ENCODE peak calls at places on chromosomes 6 and 20, in seven cellular contexts. One of them, this sample, is unnamed.

GRCh38 chr6:41182069-41183034 is 18.6 kb downstream of the TREML2 start:
- DNase-seq in PC-9: peak; percentile 10
- DNase-seq in NCI-H748 treated with DMSO at 0.1 percent for 48 hours: peak; percentile 6
- DNase-seq in lower leg skin: no peak
- DNase-seq in cardiac muscle cell: peak; percentile 74
- DNase-seq in GM10248: peak; percentile 55
- DNase-seq in mesenchymal stem cell: peak; percentile 50
- DNase-seq in this sample: no peak

GRCh38 chr6:2970034-2970685 is 1.2 kb downstream of the SERPINB6 start:
- DNase-seq in PC-9: no peak
- DNase-seq in NCI-H748 treated with DMSO at 0.1 percent for 48 hours: no peak
- DNase-seq in lower leg skin: no peak
- DNase-seq in cardiac muscle cell: peak; percentile 19
- DNase-seq in GM10248: no peak
- DNase-seq in mesenchymal stem cell: peak; percentile 38
- DNase-seq in this sample: no peak

GRCh38 chr6:108838101-108838717 is 10.0 kb upstream of the ARMC2 start:
- DNase-seq in PC-9: no peak
- DNase-seq in NCI-H748 treated with DMSO at 0.1 percent for 48 hours: no peak
- DNase-seq in lower leg skin: no peak
- DNase-seq in cardiac muscle cell: peak; percentile 19
- DNase-seq in GM10248: no peak
- DNase-seq in mesenchymal stem cell: peak; percentile 24
- DNase-seq in this sample: no peak

GRCh38 chr6:148507774-148508173 is 165.1 kb downstream of the SASH1 start:
- DNase-seq in PC-9: no peak
- DNase-seq in NCI-H748 treated with DMSO at 0.1 percent for 48 hours: no peak
- DNase-seq in lower leg skin: no peak
- DNase-seq in cardiac muscle cell: peak; percentile 52
- DNase-seq in GM10248: no peak
- DNase-seq in mesenchymal stem cell: peak; percentile 96
- DNase-seq in this sample: no peak

GRCh38 chr6:49151461-49151860 is 311.6 kb downstream of the MMUT start:
- DNase-seq in PC-9: no peak
- DNase-seq in NCI-H748 treated with DMSO at 0.1 percent for 48 hours: no peak
- DNase-seq in lower leg skin: no peak
- DNase-seq in cardiac muscle cell: no peak
- DNase-seq in GM10248: no peak
- DNase-seq in mesenchymal stem cell: no peak
- DNase-seq in this sample: no peak

GRCh38 chr6:24856954-24857670 is 58.4 kb upstream of the ARMH2 start:
- DNase-seq in PC-9: no peak
- DNase-seq in NCI-H748 treated with DMSO at 0.1 percent for 48 hours: no peak
- DNase-seq in lower leg skin: no peak
- DNase-seq in cardiac muscle cell: no peak
- DNase-seq in GM10248: no peak
- DNase-seq in mesenchymal stem cell: no peak
- DNase-seq in this sample: no peak

GRCh38 chr6:44079672-44080071 is 47.6 kb downstream of the MRPL14 start:
- DNase-seq in PC-9: no peak
- DNase-seq in NCI-H748 treated with DMSO at 0.1 percent for 48 hours: no peak
- DNase-seq in lower leg skin: no peak
- DNase-seq in cardiac muscle cell: no peak
- DNase-seq in GM10248: no peak
- DNase-seq in mesenchymal stem cell: no peak
- DNase-seq in this sample: no peak

GRCh38 chr6:121691126-121691540 is 255.7 kb downstream of the GJA1 start:
- DNase-seq in PC-9: no peak
- DNase-seq in NCI-H748 treated with DMSO at 0.1 percent for 48 hours: no peak
- DNase-seq in lower leg skin: no peak
- DNase-seq in cardiac muscle cell: peak; percentile 41
- DNase-seq in GM10248: no peak
- DNase-seq in mesenchymal stem cell: no peak
- DNase-seq in this sample: no peak

GRCh38 chr6:1328129-1328528 is 16.2 kb downstream of the FOXQ1 start:
- DNase-seq in PC-9: no peak
- DNase-seq in NCI-H748 treated with DMSO at 0.1 percent for 48 hours: no peak
- DNase-seq in lower leg skin: no peak
- DNase-seq in cardiac muscle cell: no peak
- DNase-seq in GM10248: no peak
- DNase-seq in mesenchymal stem cell: no peak
- DNase-seq in this sample: no peak

GRCh38 chr6:118725944-118726343 is 74.6 kb upstream of the CEP85L start:
- DNase-seq in PC-9: no peak
- DNase-seq in NCI-H748 treated with DMSO at 0.1 percent for 48 hours: no peak
- DNase-seq in lower leg skin: no peak
- DNase-seq in cardiac muscle cell: no peak
- DNase-seq in GM10248: no peak
- DNase-seq in mesenchymal stem cell: no peak
- DNase-seq in this sample: no peak

GRCh38 chr20:24781061-24781980 is 167.7 kb upstream of the CST7 start:
- DNase-seq in PC-9: peak; percentile 32
- DNase-seq in NCI-H748 treated with DMSO at 0.1 percent for 48 hours: no peak
- DNase-seq in lower leg skin: peak; percentile 57
- DNase-seq in cardiac muscle cell: peak; percentile 43
- DNase-seq in GM10248: no peak
- DNase-seq in mesenchymal stem cell: peak; percentile 8
- DNase-seq in this sample: peak; percentile 64

GRCh38 chr6:160116411-160116810 is 5.2 kb upstream of the SLC22A1 start:
- DNase-seq in PC-9: no peak
- DNase-seq in NCI-H748 treated with DMSO at 0.1 percent for 48 hours: no peak
- DNase-seq in lower leg skin: no peak
- DNase-seq in cardiac muscle cell: no peak
- DNase-seq in GM10248: no peak
- DNase-seq in mesenchymal stem cell: no peak
- DNase-seq in this sample: no peak

GRCh38 chr20:21396045-21396893 is 1.1 kb downstream of the NKX2-4 start:
- DNase-seq in PC-9: no peak
- DNase-seq in NCI-H748 treated with DMSO at 0.1 percent for 48 hours: no peak
- DNase-seq in lower leg skin: no peak
- DNase-seq in cardiac muscle cell: no peak
- DNase-seq in GM10248: peak; percentile 20
- DNase-seq in mesenchymal stem cell: no peak
- DNase-seq in this sample: no peak

GRCh38 chr6:23584134-23584763 is 541.8 kb upstream of the NRSN1 start:
- DNase-seq in PC-9: no peak
- DNase-seq in NCI-H748 treated with DMSO at 0.1 percent for 48 hours: no peak
- DNase-seq in lower leg skin: no peak
- DNase-seq in cardiac muscle cell: peak; percentile 38
- DNase-seq in GM10248: no peak
- DNase-seq in mesenchymal stem cell: no peak
- DNase-seq in this sample: no peak

GRCh38 chr6:143034689-143035334 is 25.9 kb upstream of the AIG1 start:
- DNase-seq in PC-9: peak; percentile 21
- DNase-seq in NCI-H748 treated with DMSO at 0.1 percent for 48 hours: no peak
- DNase-seq in lower leg skin: no peak
- DNase-seq in cardiac muscle cell: no peak
- DNase-seq in GM10248: no peak
- DNase-seq in mesenchymal stem cell: no peak
- DNase-seq in this sample: no peak

GRCh38 chr6:4133941-4134838 is 1.2 kb downstream of the ECI2 start:
- DNase-seq in PC-9: peak; percentile 8
- DNase-seq in NCI-H748 treated with DMSO at 0.1 percent for 48 hours: peak; percentile 19
- DNase-seq in lower leg skin: no peak
- DNase-seq in cardiac muscle cell: peak; percentile 20
- DNase-seq in GM10248: peak; percentile 18
- DNase-seq in mesenchymal stem cell: peak; percentile 31
- DNase-seq in this sample: no peak

GRCh38 chr20:46350201-46350985 is 42.1 kb upstream of the CDH22 start:
- DNase-seq in PC-9: peak; percentile 57
- DNase-seq in NCI-H748 treated with DMSO at 0.1 percent for 48 hours: no peak
- DNase-seq in lower leg skin: no peak
- DNase-seq in cardiac muscle cell: peak; percentile 87
- DNase-seq in GM10248: peak; percentile 88
- DNase-seq in mesenchymal stem cell: peak; percentile 96
- DNase-seq in this sample: no peak

GRCh38 chr20:25508083-25508770 is 77.1 kb downstream of the NINL start:
- DNase-seq in PC-9: peak; percentile 73
- DNase-seq in NCI-H748 treated with DMSO at 0.1 percent for 48 hours: no peak
- DNase-seq in lower leg skin: no peak
- DNase-seq in cardiac muscle cell: peak; percentile 73
- DNase-seq in GM10248: no peak
- DNase-seq in mesenchymal stem cell: peak; percentile 63
- DNase-seq in this sample: peak; percentile 17

GRCh38 chr20:25859649-25860530 is 163.2 kb upstream of the ZNF337 start:
- DNase-seq in PC-9: peak; percentile 51
- DNase-seq in NCI-H748 treated with DMSO at 0.1 percent for 48 hours: peak; percentile 79
- DNase-seq in lower leg skin: peak; percentile 91
- DNase-seq in cardiac muscle cell: peak; percentile 68
- DNase-seq in GM10248: peak; percentile 42
- DNase-seq in mesenchymal stem cell: peak; percentile 69
- DNase-seq in this sample: peak; percentile 73

GRCh38 chr6:139364302-139364981 is 10.0 kb downstream of the CITED2 start:
- DNase-seq in PC-9: no peak
- DNase-seq in NCI-H748 treated with DMSO at 0.1 percent for 48 hours: peak; percentile 72
- DNase-seq in lower leg skin: no peak
- DNase-seq in cardiac muscle cell: peak; percentile 69
- DNase-seq in GM10248: peak; percentile 53
- DNase-seq in mesenchymal stem cell: peak; percentile 75
- DNase-seq in this sample: peak; percentile 58

GRCh38 chr20:41006936-41007871 is 21.4 kb upstream of the TOP1 start:
- DNase-seq in PC-9: no peak
- DNase-seq in NCI-H748 treated with DMSO at 0.1 percent for 48 hours: no peak
- DNase-seq in lower leg skin: peak; percentile 77
- DNase-seq in cardiac muscle cell: no peak
- DNase-seq in GM10248: no peak
- DNase-seq in mesenchymal stem cell: peak; percentile 59
- DNase-seq in this sample: no peak

GRCh38 chr6:132132911-132133639 is 181.9 kb upstream of the CCN2 start:
- DNase-seq in PC-9: no peak
- DNase-seq in NCI-H748 treated with DMSO at 0.1 percent for 48 hours: no peak
- DNase-seq in lower leg skin: no peak
- DNase-seq in cardiac muscle cell: peak; percentile 44
- DNase-seq in GM10248: no peak
- DNase-seq in mesenchymal stem cell: peak; percentile 69
- DNase-seq in this sample: no peak

GRCh38 chr20:19886666-19887288 is 128.7 kb downstream of the RIN2 start:
- DNase-seq in PC-9: no peak
- DNase-seq in NCI-H748 treated with DMSO at 0.1 percent for 48 hours: no peak
- DNase-seq in lower leg skin: no peak
- DNase-seq in cardiac muscle cell: no peak
- DNase-seq in GM10248: no peak
- DNase-seq in mesenchymal stem cell: peak; percentile 65
- DNase-seq in this sample: no peak

GRCh38 chr6:19608546-19608945 is 228.6 kb upstream of the ID4 start:
- DNase-seq in PC-9: no peak
- DNase-seq in NCI-H748 treated with DMSO at 0.1 percent for 48 hours: no peak
- DNase-seq in lower leg skin: no peak
- DNase-seq in cardiac muscle cell: no peak
- DNase-seq in GM10248: no peak
- DNase-seq in mesenchymal stem cell: no peak
- DNase-seq in this sample: no peak

GRCh38 chr20:64035066-64035932 is 683 bp upstream of the C20orf204 start:
- DNase-seq in PC-9: no peak
- DNase-seq in NCI-H748 treated with DMSO at 0.1 percent for 48 hours: no peak
- DNase-seq in lower leg skin: no peak
- DNase-seq in cardiac muscle cell: no peak
- DNase-seq in GM10248: peak; percentile 51
- DNase-seq in mesenchymal stem cell: no peak
- DNase-seq in this sample: no peak

GRCh38 chr20:23692725-23693124 is 3.9 kb upstream of the CST4 start:
- DNase-seq in PC-9: no peak
- DNase-seq in NCI-H748 treated with DMSO at 0.1 percent for 48 hours: no peak
- DNase-seq in lower leg skin: no peak
- DNase-seq in cardiac muscle cell: no peak
- DNase-seq in GM10248: no peak
- DNase-seq in mesenchymal stem cell: no peak
- DNase-seq in this sample: no peak

GRCh38 chr6:126947070-126947469 is 171.4 kb upstream of the RSPO3 start:
- DNase-seq in PC-9: no peak
- DNase-seq in NCI-H748 treated with DMSO at 0.1 percent for 48 hours: no peak
- DNase-seq in lower leg skin: peak; percentile 95
- DNase-seq in cardiac muscle cell: no peak
- DNase-seq in GM10248: no peak
- DNase-seq in mesenchymal stem cell: no peak
- DNase-seq in this sample: no peak

GRCh38 chr6:164531745-164532144 is 777.7 kb downstream of the C6orf118 start:
- DNase-seq in PC-9: no peak
- DNase-seq in NCI-H748 treated with DMSO at 0.1 percent for 48 hours: no peak
- DNase-seq in lower leg skin: no peak
- DNase-seq in cardiac muscle cell: no peak
- DNase-seq in GM10248: no peak
- DNase-seq in mesenchymal stem cell: no peak
- DNase-seq in this sample: no peak

GRCh38 chr6:31128093-31128676 is 7.9 kb upstream of the CDSN start:
- DNase-seq in PC-9: peak; percentile 66
- DNase-seq in NCI-H748 treated with DMSO at 0.1 percent for 48 hours: peak; percentile 11
- DNase-seq in lower leg skin: peak; percentile 91
- DNase-seq in cardiac muscle cell: peak; percentile 48
- DNase-seq in GM10248: peak; percentile 81
- DNase-seq in mesenchymal stem cell: peak; percentile 45
- DNase-seq in this sample: peak; percentile 82